ENCODE peak calls at places on chromosomes 2 and 18, in eight cellular contexts. H is activated CD4-positive, alpha-beta T cell treated with anti-CD3 and anti-CD28 coated beads for 1 hour; Y is ACHN; N is naive thymus-derived CD8-positive, alpha-beta T cell; T is HT-29; A is activated effector memory CD4-positive, alpha-beta T cell treated with anti-CD3 and anti-CD28 coated beads, Interleukin-2, amount 50 U/mL, for 16 hours; C is pancreas; J is Calu3. R is an unnamed sample.

GRCh38 chr2:172095905-172096660 is 6.6 kb downstream of the DLX2 start:
- DNase-seq in A (no peak), C (no peak), H (no peak), Y (peak; percentile 55), J (no peak), T (no peak), N (no peak), R (no peak)

GRCh38 chr2:24123212-24124002 is at the start of the genes FAM228B and PFN4:
- DNase-seq in T (peak; percentile 30), A (peak; percentile 83), H (peak; percentile 23), C (peak; percentile 95), N (peak; percentile 51), J (peak; percentile 86), Y (peak; percentile 88), R (peak; percentile 85)

GRCh38 chr2:235793163-235793752 is 299.4 kb downstream of the AGAP1 start:
- DNase-seq in C (no peak), Y (peak; percentile 41), J (peak; percentile 19), A (no peak), H (no peak), T (peak; percentile 43), N (no peak), R (peak; percentile 21)

GRCh38 chr2:130728007-130728454 is 839 bp upstream of the GPR148 start:
- DNase-seq in T (no peak), Y (no peak), J (peak; percentile 18), C (peak; percentile 79), N (no peak), A (no peak), H (no peak), R (no peak)

GRCh38 chr2:23287250-23287704 is 97.7 kb upstream of the KLHL29 start:
- DNase-seq in N (no peak), C (no peak), H (no peak), J (no peak), T (no peak), A (no peak), Y (peak; percentile 31), R (no peak)

GRCh38 chr18:27771571-27771970 is 405.4 kb downstream of the CDH2 start:
- DNase-seq in T (no peak), C (no peak), Y (no peak), A (no peak), N (no peak), J (no peak), H (no peak), R (no peak)

GRCh38 chr2:182330451-182331325 is 96.1 kb downstream of the PDE1A start:
- DNase-seq in J (no peak), A (no peak), C (no peak), N (no peak), H (no peak), T (no peak), Y (no peak), R (no peak)

GRCh38 chr2:197378494-197378972 is 56.3 kb downstream of the SF3B1 start:
- DNase-seq in H (peak; percentile 39), Y (peak; percentile 49), N (peak; percentile 67), T (peak; percentile 69), A (peak; percentile 85), J (peak; percentile 67), C (no peak), R (peak; percentile 71)

GRCh38 chr18:68796936-68797690 is 767 bp upstream of the CCDC102B start:
- DNase-seq in T (no peak), H (no peak), C (no peak), J (no peak), Y (peak; percentile 7), N (no peak), A (no peak), R (no peak)

GRCh38 chr2:121153516-121153915 is 131.5 kb downstream of the TFCP2L1 start:
- DNase-seq in Y (no peak), N (no peak), H (no peak), T (no peak), C (no peak), A (no peak), J (no peak), R (no peak)

GRCh38 chr2:10328667-10329583 is 26.2 kb downstream of the HPCAL1 start:
- DNase-seq in J (no peak), H (no peak), A (no peak), N (no peak), Y (no peak), C (no peak), T (peak; percentile 29), R (no peak)

GRCh38 chr2:223736488-223736887 is 100.9 kb downstream of the AP1S3 start:
- DNase-seq in N (no peak), A (no peak), H (no peak), J (no peak), Y (no peak), C (no peak), T (no peak), R (no peak)

GRCh38 chr18:47113796-47114540 is 36.3 kb downstream of the HDHD2 start:
- DNase-seq in J (no peak), T (no peak), A (no peak), N (no peak), C (no peak), Y (no peak), H (no peak), R (no peak)

GRCh38 chr2:238101891-238102841 is 2.0 kb downstream of the ESPNL start:
- DNase-seq in H (no peak), J (no peak), C (peak; percentile 73), N (no peak), T (no peak), Y (no peak), A (peak; percentile 51), R (no peak)

GRCh38 chr2:30267161-30267568 is 35.8 kb downstream of the LBH start:
- DNase-seq in J (no peak), A (peak; percentile 85), T (no peak), Y (no peak), N (no peak), H (no peak), C (no peak), R (no peak)

GRCh38 chr2:105102963-105103421 is 65.1 kb downstream of the MRPS9 start:
- DNase-seq in J (no peak), N (no peak), A (no peak), Y (peak; percentile 82), C (no peak), H (no peak), T (no peak), R (no peak)

GRCh38 chr2:46184794-46185583 is 112.2 kb upstream of the EPAS1 start:
- DNase-seq in H (no peak), C (no peak), J (no peak), N (no peak), T (no peak), A (peak; percentile 58), Y (peak; percentile 41), R (no peak)

GRCh38 chr2:169393068-169393590 is 30.8 kb upstream of the LRP2 start:
- DNase-seq in N (no peak), T (peak; percentile 31), J (no peak), C (no peak), A (no peak), Y (no peak), H (no peak), R (no peak)

GRCh38 chr2:142557391-142557790 is 320.1 kb upstream of the KYNU start:
- DNase-seq in T (no peak), C (no peak), Y (no peak), J (no peak), N (no peak), A (no peak), H (no peak), R (no peak)

GRCh38 chr2:116810071-116810470 is 1004.4 kb upstream of the DDX18 start:
- DNase-seq in A (no peak), Y (no peak), T (no peak), C (no peak), H (no peak), J (no peak), N (no peak), R (no peak)

GRCh38 chr18:77111449-77112160 is 21.0 kb downstream of the MBP start:
- DNase-seq in Y (no peak), N (no peak), J (no peak), A (peak; percentile 56), T (no peak), C (peak; percentile 63), H (no peak), R (no peak)

GRCh38 chr2:176891105-176891504 is 321.5 kb upstream of the HNRNPA3 start:
- DNase-seq in H (no peak), J (no peak), C (no peak), A (no peak), N (no peak), Y (no peak), T (no peak), R (no peak)

GRCh38 chr2:202109737-202110184 is 36.7 kb downstream of the KIAA2012 start:
- DNase-seq in H (no peak), N (no peak), J (no peak), A (no peak), T (no peak), Y (no peak), C (no peak), R (no peak)

GRCh38 chr18:12657849-12658829 is at the start of gene SPIRE1:
- DNase-seq in J (peak; percentile 81), A (peak; percentile 75), H (peak; percentile 8), Y (peak; percentile 73), N (peak; percentile 38), C (peak; percentile 78), T (peak; percentile 51), R (no peak)